ENCODE peak calls at places on chromosomes 12 and 14, in four cellular contexts. One of them, this sample, is unnamed.

GRCh38 chr12:62562892-62563291 is 96.3 kb downstream of the MON2 start:
- DNase-seq in HepG2: no peak
- DNase-seq in K562: no peak
- DNase-seq in GM12878: no peak
- DNase-seq in this sample: no peak

GRCh38 chr14:69917287-69917686 is 38.1 kb downstream of the SMOC1 start:
- DNase-seq in HepG2: peak
- DNase-seq in GM12878: no peak
- DNase-seq in K562: no peak
- DNase-seq in this sample: no peak

GRCh38 chr12:58529114-58529665 is 391.1 kb downstream of the LRIG3 start:
- DNase-seq in GM12878: no peak
- DNase-seq in HepG2: no peak
- DNase-seq in K562: no peak
- DNase-seq in this sample: no peak

GRCh38 chr12:113232787-113233585 is 11.7 kb downstream of the TPCN1 start:
- DNase-seq in GM12878: peak
- DNase-seq in K562: no peak
- DNase-seq in HepG2: no peak
- DNase-seq in this sample: peak

GRCh38 chr12:51401486-51401885 is 10.3 kb upstream of the GALNT6 start:
- DNase-seq in K562: no peak
- DNase-seq in GM12878: no peak
- DNase-seq in HepG2: no peak
- DNase-seq in this sample: no peak

GRCh38 chr14:73785834-73786631 is 65.6 kb upstream of the PTGR2 start:
- DNase-seq in HepG2: peak
- DNase-seq in GM12878: no peak
- DNase-seq in K562: peak
- DNase-seq in this sample: no peak

GRCh38 chr12:26473291-26473690 is 277.9 kb downstream of the SSPN start:
- DNase-seq in GM12878: peak
- DNase-seq in HepG2: no peak
- DNase-seq in K562: no peak
- DNase-seq in this sample: no peak

GRCh38 chr12:56723889-56724659 is 1.0 kb downstream of the NACA start:
- DNase-seq in HepG2: peak
- DNase-seq in K562: no peak
- DNase-seq in GM12878: no peak
- DNase-seq in this sample: no peak

GRCh38 chr12:10364839-10365681 is 24.8 kb downstream of the KLRK1 start:
- DNase-seq in HepG2: peak
- DNase-seq in GM12878: peak
- DNase-seq in K562: no peak
- DNase-seq in this sample: no peak

GRCh38 chr12:119673634-119674033 is 5.7 kb downstream of the PRKAB1 start:
- DNase-seq in K562: no peak
- DNase-seq in HepG2: no peak
- DNase-seq in GM12878: no peak
- DNase-seq in this sample: no peak

GRCh38 chr12:99983721-99984258 is 946 bp downstream of the ANKS1B start:
- DNase-seq in K562: no peak
- DNase-seq in HepG2: no peak
- DNase-seq in GM12878: no peak
- DNase-seq in this sample: peak

GRCh38 chr12:40446385-40446784 is 221.6 kb downstream of the LRRK2 start:
- DNase-seq in HepG2: peak
- DNase-seq in K562: peak
- DNase-seq in GM12878: no peak
- DNase-seq in this sample: no peak

GRCh38 chr12:89154743-89155530 is 197.4 kb downstream of the DUSP6 start:
- DNase-seq in HepG2: no peak
- DNase-seq in GM12878: no peak
- DNase-seq in K562: no peak
- DNase-seq in this sample: no peak

GRCh38 chr14:80074905-80075304 is 136.4 kb downstream of the DIO2 start:
- DNase-seq in GM12878: no peak
- DNase-seq in HepG2: no peak
- DNase-seq in K562: no peak
- DNase-seq in this sample: no peak

GRCh38 chr12:107749094-107749493 is 11.8 kb downstream of the PRDM4 start:
- DNase-seq in K562: no peak
- DNase-seq in GM12878: no peak
- DNase-seq in HepG2: no peak
- DNase-seq in this sample: no peak

GRCh38 chr12:59119676-59120075 is 199.4 kb upstream of the LRIG3 start:
- DNase-seq in HepG2: no peak
- DNase-seq in GM12878: no peak
- DNase-seq in K562: no peak
- DNase-seq in this sample: no peak

GRCh38 chr12:89389755-89390661 is 37.7 kb upstream of the DUSP6 start:
- DNase-seq in HepG2: peak
- DNase-seq in K562: no peak
- DNase-seq in GM12878: no peak
- DNase-seq in this sample: no peak

GRCh38 chr12:21526721-21527345 is 737 bp downstream of the SPX start:
- DNase-seq in HepG2: no peak
- DNase-seq in GM12878: no peak
- DNase-seq in K562: no peak
- DNase-seq in this sample: no peak

GRCh38 chr12:68342966-68343365 is 10.8 kb upstream of the MDM1 start:
- DNase-seq in GM12878: no peak
- DNase-seq in K562: no peak
- DNase-seq in HepG2: no peak
- DNase-seq in this sample: no peak

GRCh38 chr14:84643438-84643837 is 886.5 kb upstream of the FLRT2 start:
- DNase-seq in HepG2: no peak
- DNase-seq in GM12878: no peak
- DNase-seq in K562: no peak
- DNase-seq in this sample: no peak

GRCh38 chr14:50599700-50600444 is 39.9 kb downstream of the ATL1 start:
- DNase-seq in GM12878: no peak
- DNase-seq in K562: no peak
- DNase-seq in HepG2: peak
- DNase-seq in this sample: no peak

GRCh38 chr14:75459099-75459741 is 31.4 kb downstream of the JDP2 start:
- DNase-seq in GM12878: no peak
- DNase-seq in K562: no peak
- DNase-seq in HepG2: no peak
- DNase-seq in this sample: no peak

GRCh38 chr12:38850463-38850862 is 54.9 kb downstream of the CPNE8 start:
- DNase-seq in HepG2: no peak
- DNase-seq in K562: no peak
- DNase-seq in GM12878: no peak
- DNase-seq in this sample: no peak

GRCh38 chr14:68675233-68675577 is 117.7 kb downstream of the ZFP36L1 start:
- DNase-seq in K562: no peak
- DNase-seq in HepG2: peak
- DNase-seq in GM12878: no peak
- DNase-seq in this sample: no peak

GRCh38 chr14:68676511-68676943 is 116.3 kb downstream of the ZFP36L1 start:
- DNase-seq in K562: no peak
- DNase-seq in GM12878: no peak
- DNase-seq in HepG2: peak
- DNase-seq in this sample: no peak

GRCh38 chr14:68672609-68673285 is 120.1 kb downstream of the ZFP36L1 start:
- DNase-seq in K562: no peak
- DNase-seq in GM12878: no peak
- DNase-seq in HepG2: peak
- DNase-seq in this sample: no peak

GRCh38 chr14:68673464-68673863 is 119.4 kb downstream of the ZFP36L1 start:
- DNase-seq in HepG2: no peak
- DNase-seq in K562: no peak
- DNase-seq in GM12878: no peak
- DNase-seq in this sample: no peak

DNA sequence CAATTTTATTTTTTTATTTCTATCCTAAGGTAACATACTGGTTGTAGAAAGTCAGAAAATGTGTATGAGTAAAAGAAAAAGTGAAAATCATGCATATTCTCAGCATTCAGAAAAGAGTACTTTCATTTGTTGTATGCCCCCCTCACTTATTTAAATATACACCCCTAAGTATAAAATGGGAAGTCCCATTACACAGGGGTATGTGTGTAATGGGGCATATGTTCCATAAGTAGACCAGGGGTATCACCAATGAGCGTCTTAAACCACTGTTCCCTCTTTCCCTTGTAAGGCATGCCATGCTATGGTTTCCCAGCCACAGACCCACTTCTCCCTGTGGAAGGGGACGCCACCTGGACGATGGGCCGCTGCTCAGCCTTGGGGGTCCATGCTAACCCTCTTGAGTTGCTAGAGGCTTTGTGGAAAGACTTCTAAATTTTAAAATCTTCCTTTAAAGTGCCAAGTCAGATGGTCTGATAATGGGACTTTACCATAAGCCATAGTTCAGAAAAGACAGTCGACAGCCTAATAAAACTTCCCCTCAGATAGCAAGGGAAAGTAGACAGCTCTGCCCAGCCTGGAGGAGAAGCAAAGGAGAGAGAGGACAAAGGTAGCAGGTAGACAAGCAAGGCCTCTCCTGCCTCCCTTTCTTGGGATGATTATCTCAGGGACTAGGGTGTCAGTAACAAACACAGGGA is 118.2 kb downstream of the ZFP36L1 start:
- DNase-seq in K562: no peak
- DNase-seq in HepG2: no peak
- DNase-seq in GM12878: no peak
- DNase-seq in this sample: no peak
- TF ChIP-seq CBX5 in K562: no peak
- TF ChIP-seq CBX5 in HepG2: no peak
- TF ChIP-seq CBX5 in GM12878: no peak
- TF ChIP-seq CBX5 in this sample: no peak

GRCh38 chr14:24880689-24881088 is 169.3 kb downstream of the STXBP6 start:
- DNase-seq in GM12878: no peak
- DNase-seq in HepG2: no peak
- DNase-seq in K562: no peak
- DNase-seq in this sample: no peak

GRCh38 chr14:24883571-24883970 is 166.4 kb downstream of the STXBP6 start:
- DNase-seq in GM12878: no peak
- DNase-seq in K562: no peak
- DNase-seq in HepG2: no peak
- DNase-seq in this sample: no peak

GRCh38 chr14:24885410-24885913 is 164.5 kb downstream of the STXBP6 start:
- DNase-seq in K562: no peak
- DNase-seq in GM12878: no peak
- DNase-seq in HepG2: peak
- DNase-seq in this sample: no peak

GRCh38 chr14:24879661-24880381 is 170.1 kb downstream of the STXBP6 start:
- DNase-seq in HepG2: no peak
- DNase-seq in GM12878: no peak
- DNase-seq in K562: no peak
- DNase-seq in this sample: no peak

GRCh38 chr14:24881496-24881895 is 168.5 kb downstream of the STXBP6 start:
- DNase-seq in K562: no peak
- DNase-seq in GM12878: no peak
- DNase-seq in HepG2: no peak
- DNase-seq in this sample: no peak
- TF ChIP-seq CBX5 in K562: no peak
- TF ChIP-seq CBX5 in GM12878: no peak
- TF ChIP-seq CBX5 in HepG2: no peak
- TF ChIP-seq CBX5 in this sample: no peak

GRCh38 chr12:30630378-30631285 is 65.0 kb downstream of the IPO8 start:
- DNase-seq in GM12878: no peak
- DNase-seq in HepG2: no peak
- DNase-seq in K562: no peak
- DNase-seq in this sample: no peak

GRCh38 chr12:30626847-30627246 is 68.8 kb downstream of the IPO8 start:
- DNase-seq in K562: no peak
- DNase-seq in HepG2: peak
- DNase-seq in GM12878: no peak
- DNase-seq in this sample: no peak

DNA sequence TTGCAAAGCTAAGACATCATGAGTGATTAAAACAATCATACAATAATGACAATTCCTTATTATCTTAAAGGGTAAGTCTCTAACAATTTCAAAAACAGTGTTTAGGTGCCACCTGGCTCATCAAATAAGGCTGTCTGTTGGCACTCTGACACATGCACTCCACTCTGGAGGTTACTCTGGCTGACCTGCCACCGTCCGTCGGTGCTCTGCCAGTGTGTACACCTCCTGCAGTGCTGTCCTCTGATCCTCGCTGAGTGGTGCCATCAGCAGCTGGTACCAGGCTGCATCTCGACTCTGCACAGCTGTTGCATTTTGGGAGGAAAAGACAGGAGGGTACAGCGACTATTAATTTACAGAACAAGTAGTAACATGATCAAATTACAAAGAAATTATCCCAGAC is 64.0 kb downstream of the IPO8 start:
- DNase-seq in GM12878: no peak
- DNase-seq in HepG2: no peak
- DNase-seq in K562: no peak
- DNase-seq in this sample: no peak
- TF ChIP-seq CBX5 in GM12878: no peak
- TF ChIP-seq CBX5 in HepG2: no peak
- TF ChIP-seq CBX5 in K562: no peak
- TF ChIP-seq CBX5 in this sample: no peak

GRCh38 chr12:53063708-53064612 is 14.1 kb downstream of the TNS2 start:
- DNase-seq in GM12878: no peak
- DNase-seq in K562: no peak
- DNase-seq in HepG2: no peak
- DNase-seq in this sample: no peak

GRCh38 chr12:53065470-53065869 is 13.7 kb downstream of the SPRYD3 start:
- DNase-seq in HepG2: no peak
- DNase-seq in GM12878: no peak
- DNase-seq in K562: no peak
- DNase-seq in this sample: no peak

GRCh38 chr12:53065975-53066593 is 13.1 kb downstream of the SPRYD3 start:
- DNase-seq in HepG2: peak
- DNase-seq in GM12878: no peak
- DNase-seq in K562: peak
- DNase-seq in this sample: peak

GRCh38 chr12:53062977-53063707 is 13.3 kb downstream of the TNS2 start:
- DNase-seq in HepG2: no peak
- DNase-seq in K562: no peak
- DNase-seq in GM12878: no peak
- DNase-seq in this sample: no peak

DNA sequence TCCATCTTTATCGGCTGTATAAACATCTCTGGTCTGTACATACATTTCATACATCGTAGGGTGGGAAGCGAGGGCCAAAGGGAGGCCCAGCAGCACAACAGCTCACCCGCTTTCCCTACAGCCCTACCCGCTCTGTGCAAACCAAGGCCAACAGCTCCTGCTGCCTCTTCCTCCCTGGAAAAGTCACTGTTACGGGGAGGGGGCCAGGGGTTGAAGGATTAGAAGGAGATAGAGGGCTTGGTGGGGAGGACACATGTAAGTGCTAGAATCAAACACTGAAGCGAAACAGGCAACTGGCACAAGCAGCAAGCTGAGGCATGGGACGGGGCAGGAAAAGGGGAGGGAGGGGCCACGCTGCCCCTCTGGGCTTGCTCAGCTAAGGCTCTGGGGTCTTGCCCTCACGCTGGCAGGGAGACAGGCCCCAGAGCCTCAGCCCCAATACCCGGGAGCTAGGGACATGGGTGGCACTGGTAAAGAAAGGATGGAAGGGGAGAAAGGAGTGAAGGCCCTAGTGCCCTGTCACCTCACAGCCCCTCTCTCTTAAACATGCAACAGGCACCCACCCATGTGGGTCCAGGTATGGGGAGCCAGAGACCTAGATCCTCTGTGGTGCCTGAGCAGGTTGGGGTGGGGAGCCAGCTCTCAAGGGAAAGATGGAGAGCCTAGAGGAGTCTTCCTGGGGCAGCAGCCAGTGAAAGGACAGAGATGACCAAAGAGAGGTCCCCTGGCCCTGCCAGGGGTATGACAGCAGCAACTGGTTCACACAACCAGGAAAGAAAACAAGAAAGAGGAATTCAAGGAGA is 14.4 kb downstream of the SPRYD3 start:
- DNase-seq in GM12878: no peak
- DNase-seq in HepG2: no peak
- DNase-seq in K562: no peak
- DNase-seq in this sample: no peak
- TF ChIP-seq CBX5 in GM12878: no peak
- TF ChIP-seq CBX5 in HepG2: no peak
- TF ChIP-seq CBX5 in K562: no peak
- TF ChIP-seq CBX5 in this sample: no peak